ENCODE peak calls at places on chromosomes 6 and 20, in six cellular contexts. Q, V, O, Z, K and Y are unnamed samples.

GRCh38 chr6:29649701-29650673 is 6.9 kb upstream of the MOG start:
- DNase-seq in O (peak), Z (peak), Q (peak), V (peak), K (peak), Y (peak)

GRCh38 chr20:17406191-17406590 is 125.0 kb downstream of the BFSP1 start:
- DNase-seq in Z (no peak), K (no peak), V (no peak), Q (no peak), O (no peak), Y (no peak)

GRCh38 chr6:76770166-76770565 is 693.1 kb downstream of the HTR1B start:
- DNase-seq in K (no peak), O (no peak), V (no peak), Z (no peak), Q (no peak), Y (no peak)

GRCh38 chr20:19858972-19859371 is 100.9 kb downstream of the RIN2 start:
- DNase-seq in V (no peak), O (no peak), K (no peak), Z (no peak), Q (no peak), Y (peak)

GRCh38 chr20:50712771-50713676 is 18.4 kb upstream of the PARD6B start:
- DNase-seq in O (no peak), Q (no peak), K (no peak), Z (no peak), V (no peak), Y (no peak)

GRCh38 chr20:10177326-10177725 is 41.3 kb upstream of the SNAP25 start:
- DNase-seq in Z (no peak), O (no peak), V (no peak), K (no peak), Q (no peak), Y (no peak)

GRCh38 chr6:14664112-14664592 is 546.6 kb downstream of the CD83 start:
- DNase-seq in V (no peak), K (no peak), O (peak), Z (no peak), Q (no peak), Y (no peak)

GRCh38 chr6:153129873-153130514 is 1.1 kb downstream of the RGS17 start:
- DNase-seq in O (no peak), Z (no peak), V (peak), Q (peak), K (no peak), Y (no peak)

GRCh38 chr20:61912665-61913422 is 152.8 kb downstream of the TAF4 start:
- DNase-seq in K (no peak), Q (no peak), O (no peak), V (no peak), Z (no peak), Y (no peak)

GRCh38 chr20:22805219-22805618 is 220.8 kb upstream of the FOXA2 start:
- DNase-seq in Z (no peak), K (no peak), O (no peak), V (no peak), Q (no peak), Y (no peak)

GRCh38 chr20:63831696-63832686 is 927 bp upstream of the ZBTB46 start:
- DNase-seq in V (peak), Z (no peak), O (no peak), Q (peak), K (peak), Y (no peak)

GRCh38 chr6:72579865-72580264 is 42.0 kb upstream of the KCNQ5 start:
- DNase-seq in O (no peak), Z (no peak), K (no peak), V (no peak), Q (no peak), Y (no peak)

GRCh38 chr20:42958367-42959112 is 231.2 kb downstream of the PTPRT start:
- DNase-seq in K (no peak), V (no peak), Z (no peak), O (no peak), Q (no peak), Y (no peak)

GRCh38 chr6:134201716-134202115 is 116.2 kb downstream of the SGK1 start:
- DNase-seq in O (no peak), Z (no peak), K (no peak), Q (no peak), V (no peak), Y (no peak)

GRCh38 chr20:23928788-23929187 is 49.2 kb upstream of the CST5 start:
- DNase-seq in Q (no peak), K (no peak), Z (no peak), V (no peak), O (peak), Y (no peak)